ENCODE peak calls at places on chromosomes 7 and 10, in four cellular contexts. One of them, this sample, is unnamed. For H3K4me1 and H3K27me3, the result is how much of the 10 kb centered on the place peaks cover.

GRCh38 chr10:88755753-88756152 is 4.1 kb upstream of the LIPN start:
- DNase-seq in gastrocnemius medialis: no peak
- DNase-seq in endothelial cell of umbilical vein: no peak
- DNase-seq in CD8-positive, alpha-beta memory T cell: no peak
- DNase-seq in this sample: no peak

GRCh38 chr10:13056461-13057077 is 43.4 kb upstream of the OPTN start:
- DNase-seq in gastrocnemius medialis: no peak
- DNase-seq in endothelial cell of umbilical vein: peak
- DNase-seq in CD8-positive, alpha-beta memory T cell: no peak
- DNase-seq in this sample: no peak

GRCh38 chr7:91683823-91684222 is 196.7 kb downstream of the MTERF1 start:
- DNase-seq in gastrocnemius medialis: no peak
- DNase-seq in endothelial cell of umbilical vein: peak
- DNase-seq in CD8-positive, alpha-beta memory T cell: no peak
- DNase-seq in this sample: no peak

GRCh38 chr7:613442-614140 is 93.9 kb upstream of the PDGFA start:
- DNase-seq in gastrocnemius medialis: no peak
- DNase-seq in endothelial cell of umbilical vein: no peak
- DNase-seq in CD8-positive, alpha-beta memory T cell: no peak
- DNase-seq in this sample: no peak

GRCh38 chr7:70614237-70614984 is 517.5 kb upstream of the GALNT17 start:
- DNase-seq in gastrocnemius medialis: peak
- DNase-seq in endothelial cell of umbilical vein: no peak
- DNase-seq in CD8-positive, alpha-beta memory T cell: no peak
- DNase-seq in this sample: no peak

GRCh38 chr10:124748206-124748605 is 4.0 kb upstream of the FAM53B start:
- DNase-seq in gastrocnemius medialis: no peak
- DNase-seq in endothelial cell of umbilical vein: no peak
- DNase-seq in CD8-positive, alpha-beta memory T cell: no peak
- DNase-seq in this sample: no peak

GRCh38 chr10:65570143-65571010 is 1355.5 kb upstream of the LRRTM3 start:
- DNase-seq in gastrocnemius medialis: no peak
- DNase-seq in endothelial cell of umbilical vein: peak
- DNase-seq in CD8-positive, alpha-beta memory T cell: no peak
- DNase-seq in this sample: no peak

GRCh38 chr10:10942441-10942840 is 75.2 kb upstream of the CELF2 start:
- DNase-seq in gastrocnemius medialis: no peak
- DNase-seq in endothelial cell of umbilical vein: no peak
- DNase-seq in CD8-positive, alpha-beta memory T cell: no peak
- DNase-seq in this sample: no peak

GRCh38 chr10:17257466-17258321 is 29.7 kb downstream of the VIM start:
- DNase-seq in gastrocnemius medialis: peak
- DNase-seq in endothelial cell of umbilical vein: peak
- DNase-seq in CD8-positive, alpha-beta memory T cell: peak
- DNase-seq in this sample: peak

GRCh38 chr10:95363303-95363912 is 72.6 kb upstream of the PDLIM1 start:
- DNase-seq in gastrocnemius medialis: no peak
- DNase-seq in endothelial cell of umbilical vein: peak
- DNase-seq in CD8-positive, alpha-beta memory T cell: peak
- DNase-seq in this sample: peak

GRCh38 chr7:45978010-45978681 is 57.1 kb upstream of the IGFBP3 start:
- DNase-seq in gastrocnemius medialis: no peak
- DNase-seq in endothelial cell of umbilical vein: peak
- DNase-seq in CD8-positive, alpha-beta memory T cell: no peak
- DNase-seq in this sample: no peak

GRCh38 chr7:25386311-25386744 is 158.0 kb upstream of the NPVF start:
- DNase-seq in gastrocnemius medialis: no peak
- DNase-seq in endothelial cell of umbilical vein: no peak
- DNase-seq in CD8-positive, alpha-beta memory T cell: no peak
- DNase-seq in this sample: no peak

GRCh38 chr10:89392974-89393373 is 551 bp downstream of the IFIT1 start:
- DNase-seq in gastrocnemius medialis: peak
- DNase-seq in endothelial cell of umbilical vein: no peak
- DNase-seq in CD8-positive, alpha-beta memory T cell: no peak
- DNase-seq in this sample: no peak

GRCh38 chr7:50467817-50468610 is 17.9 kb upstream of the FIGNL1 start:
- DNase-seq in gastrocnemius medialis: peak
- DNase-seq in endothelial cell of umbilical vein: peak
- DNase-seq in CD8-positive, alpha-beta memory T cell: peak
- DNase-seq in this sample: peak

GRCh38 chr7:47669178-47669878 is 87.4 kb upstream of the TNS3 start:
- DNase-seq in gastrocnemius medialis: peak
- DNase-seq in endothelial cell of umbilical vein: no peak
- DNase-seq in CD8-positive, alpha-beta memory T cell: peak
- DNase-seq in this sample: no peak

GRCh38 chr10:98446121-98446655 is 547 bp downstream of the HPS1 start:
- DNase-seq in gastrocnemius medialis: no peak
- DNase-seq in endothelial cell of umbilical vein: peak
- DNase-seq in CD8-positive, alpha-beta memory T cell: peak
- DNase-seq in this sample: no peak

GRCh38 chr10:132839061-132839460 is 53.1 kb upstream of the NKX6-2 start:
- DNase-seq in gastrocnemius medialis: no peak
- DNase-seq in endothelial cell of umbilical vein: no peak
- DNase-seq in CD8-positive, alpha-beta memory T cell: no peak
- DNase-seq in this sample: no peak

GRCh38 chr7:87886875-87887274 is 10.6 kb downstream of the DBF4 start:
- DNase-seq in gastrocnemius medialis: no peak
- DNase-seq in endothelial cell of umbilical vein: peak
- DNase-seq in CD8-positive, alpha-beta memory T cell: peak
- DNase-seq in this sample: peak

GRCh38 chr10:80498833-80499671 is 38.6 kb upstream of the SH2D4B start:
- DNase-seq in gastrocnemius medialis: peak
- DNase-seq in endothelial cell of umbilical vein: peak
- DNase-seq in CD8-positive, alpha-beta memory T cell: no peak
- DNase-seq in this sample: no peak

GRCh38 chr7:20438248-20438647 is 107.5 kb downstream of the ITGB8 start:
- DNase-seq in gastrocnemius medialis: no peak
- DNase-seq in endothelial cell of umbilical vein: no peak
- DNase-seq in CD8-positive, alpha-beta memory T cell: no peak
- DNase-seq in this sample: no peak

GRCh38 chr10:66322261-66322660 is 603.6 kb upstream of the LRRTM3 start:
- DNase-seq in gastrocnemius medialis: no peak
- DNase-seq in endothelial cell of umbilical vein: no peak
- DNase-seq in CD8-positive, alpha-beta memory T cell: no peak
- DNase-seq in this sample: no peak

GRCh38 chr10:128147669-128148068 is 21.4 kb upstream of the MKI67 start:
- DNase-seq in gastrocnemius medialis: no peak
- DNase-seq in endothelial cell of umbilical vein: no peak
- DNase-seq in CD8-positive, alpha-beta memory T cell: no peak
- DNase-seq in this sample: no peak

GRCh38 chr10:5540080-5540479 is 15.3 kb downstream of the CALML3 start:
- DNase-seq in gastrocnemius medialis: no peak
- DNase-seq in endothelial cell of umbilical vein: no peak
- DNase-seq in CD8-positive, alpha-beta memory T cell: no peak
- DNase-seq in this sample: no peak

GRCh38 chr10:114638874-114639625 is 19.0 kb downstream of the ABLIM1 start:
- DNase-seq in gastrocnemius medialis: no peak
- DNase-seq in endothelial cell of umbilical vein: peak
- DNase-seq in CD8-positive, alpha-beta memory T cell: no peak
- DNase-seq in this sample: no peak

GRCh38 chr7:94040254-94040653 is 36.1 kb upstream of the BET1 start:
- DNase-seq in gastrocnemius medialis: no peak
- DNase-seq in endothelial cell of umbilical vein: no peak
- DNase-seq in CD8-positive, alpha-beta memory T cell: no peak
- DNase-seq in this sample: no peak

GRCh38 chr7:84187087-84187805 is 7.3 kb downstream of the SEMA3A start:
- DNase-seq in gastrocnemius medialis: no peak
- DNase-seq in endothelial cell of umbilical vein: peak
- DNase-seq in CD8-positive, alpha-beta memory T cell: no peak
- DNase-seq in this sample: no peak

GRCh38 chr10:58299580-58299979 is 30.6 kb downstream of the CISD1 start:
- DNase-seq in gastrocnemius medialis: peak
- DNase-seq in endothelial cell of umbilical vein: peak
- DNase-seq in CD8-positive, alpha-beta memory T cell: peak
- DNase-seq in this sample: peak

GRCh38 chr10:11668847-11669610 is 57.6 kb upstream of the USP6NL start:
- DNase-seq in gastrocnemius medialis: no peak
- DNase-seq in endothelial cell of umbilical vein: no peak
- DNase-seq in CD8-positive, alpha-beta memory T cell: no peak
- DNase-seq in this sample: no peak

GRCh38 chr10:106608101-106608500 is 556.4 kb downstream of the SORCS1 start:
- DNase-seq in gastrocnemius medialis: no peak
- DNase-seq in endothelial cell of umbilical vein: no peak
- DNase-seq in CD8-positive, alpha-beta memory T cell: no peak
- DNase-seq in this sample: no peak

GRCh38 chr10:77513783-77514331 is 123.8 kb downstream of the KCNMA1 start:
- DNase-seq in gastrocnemius medialis: peak
- DNase-seq in endothelial cell of umbilical vein: no peak
- DNase-seq in CD8-positive, alpha-beta memory T cell: no peak
- DNase-seq in this sample: no peak

GRCh38 chr10:86963341-86963919 is 4.9 kb upstream of the ADIRF start:
- DNase-seq in gastrocnemius medialis: no peak
- DNase-seq in endothelial cell of umbilical vein: no peak
- DNase-seq in CD8-positive, alpha-beta memory T cell: no peak
- DNase-seq in this sample: no peak

GRCh38 chr10:89653410-89653828 is 8.4 kb upstream of the PANK1 start:
- DNase-seq in gastrocnemius medialis: no peak
- DNase-seq in endothelial cell of umbilical vein: no peak
- DNase-seq in CD8-positive, alpha-beta memory T cell: no peak
- DNase-seq in this sample: no peak

GRCh38 chr10:11448545-11449244 is 162.8 kb downstream of the USP6NL start:
- DNase-seq in gastrocnemius medialis: no peak
- DNase-seq in endothelial cell of umbilical vein: no peak
- DNase-seq in CD8-positive, alpha-beta memory T cell: no peak
- DNase-seq in this sample: no peak

DNA sequence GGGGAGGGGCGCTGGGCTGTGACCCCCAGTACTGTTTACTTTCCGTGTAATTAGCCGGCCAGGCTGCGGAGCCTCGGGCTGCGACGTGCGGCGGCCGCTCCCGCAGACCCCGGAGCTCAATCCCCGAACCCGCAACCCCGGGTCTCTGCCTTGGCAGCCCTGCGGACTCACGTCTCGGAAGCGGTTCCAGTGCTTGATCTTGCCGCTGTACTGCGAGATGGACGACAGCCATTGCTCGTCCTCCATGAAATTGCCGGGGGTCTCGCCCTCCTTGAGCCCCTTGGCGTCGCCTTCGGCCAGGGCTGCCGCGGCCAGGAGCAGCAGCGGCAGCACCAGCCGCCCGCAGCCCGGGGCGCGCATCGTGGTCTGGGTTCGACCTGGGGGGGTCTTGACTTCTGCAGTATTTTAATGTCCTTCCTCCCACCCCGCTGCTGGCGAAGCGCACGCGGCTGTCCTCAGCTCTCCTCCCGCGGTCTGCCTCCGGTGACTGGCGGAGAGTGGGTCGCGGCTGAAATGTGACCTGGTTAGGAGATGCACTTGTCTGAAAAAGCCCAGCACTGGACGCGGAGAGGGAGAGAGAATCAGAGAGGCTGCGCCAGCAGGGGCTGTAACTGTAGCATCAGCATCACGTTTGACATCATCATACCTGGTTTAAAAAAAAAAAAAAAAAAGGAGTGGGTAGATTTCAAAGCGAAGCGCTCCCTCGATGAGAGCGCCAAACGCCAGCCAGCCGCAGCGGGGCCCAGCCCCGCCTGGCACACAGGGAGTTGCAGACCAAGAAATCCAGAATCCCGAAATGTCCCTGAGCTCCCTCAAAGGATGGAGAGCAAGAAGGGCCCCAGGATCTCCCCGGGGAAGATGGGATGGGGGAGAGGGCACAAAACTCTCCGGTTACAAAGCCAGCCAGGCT is at the start of gene SPOCK2:
- DNase-seq in gastrocnemius medialis: no peak
- DNase-seq in endothelial cell of umbilical vein: peak
- DNase-seq in CD8-positive, alpha-beta memory T cell: peak
- DNase-seq in this sample: peak
- H3K4me3 ChIP-seq in gastrocnemius medialis: peak
- H3K4me3 ChIP-seq in endothelial cell of umbilical vein: no peak
- H3K4me3 ChIP-seq in CD8-positive, alpha-beta memory T cell: peak
- H3K4me3 ChIP-seq in this sample: peak

GRCh38 chr10:2893991-2894390 is 173.4 kb upstream of the PFKP start:
- DNase-seq in gastrocnemius medialis: no peak
- DNase-seq in endothelial cell of umbilical vein: no peak
- DNase-seq in CD8-positive, alpha-beta memory T cell: no peak
- DNase-seq in this sample: no peak

GRCh38 chr10:2891073-2891769 is 176.1 kb upstream of the PFKP start:
- DNase-seq in gastrocnemius medialis: no peak
- DNase-seq in endothelial cell of umbilical vein: no peak
- DNase-seq in CD8-positive, alpha-beta memory T cell: no peak
- DNase-seq in this sample: no peak

GRCh38 chr10:2895616-2896196 is 171.6 kb upstream of the PFKP start:
- DNase-seq in gastrocnemius medialis: no peak
- DNase-seq in endothelial cell of umbilical vein: no peak
- DNase-seq in CD8-positive, alpha-beta memory T cell: no peak
- DNase-seq in this sample: no peak

GRCh38 chr10:2891770-2892124 is 175.6 kb upstream of the PFKP start:
- DNase-seq in gastrocnemius medialis: no peak
- DNase-seq in endothelial cell of umbilical vein: no peak
- DNase-seq in CD8-positive, alpha-beta memory T cell: no peak
- DNase-seq in this sample: no peak

DNA sequence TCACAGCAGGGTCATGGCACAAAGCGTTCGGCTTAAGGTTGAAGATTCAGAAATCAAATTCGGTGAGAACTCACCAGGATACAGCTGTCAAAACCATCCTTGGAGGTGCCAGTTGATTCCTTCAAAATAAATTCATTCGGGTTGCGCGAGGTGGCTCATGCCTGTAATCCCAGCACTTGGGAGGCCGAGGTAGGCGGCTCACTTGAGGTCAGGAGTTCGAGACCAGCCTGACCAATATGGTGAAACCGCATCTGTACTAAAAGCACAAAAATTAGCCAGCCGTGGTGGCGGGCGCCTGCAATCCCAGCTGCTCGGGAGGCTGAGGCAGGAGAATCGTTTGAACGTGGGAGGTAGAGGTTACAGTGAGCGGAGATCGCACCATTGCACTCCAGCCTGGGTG is 173.9 kb upstream of the PFKP start:
- DNase-seq in gastrocnemius medialis: no peak
- DNase-seq in endothelial cell of umbilical vein: no peak
- DNase-seq in CD8-positive, alpha-beta memory T cell: no peak
- DNase-seq in this sample: no peak
- H3K4me1 ChIP-seq in gastrocnemius medialis: under half
- H3K4me1 ChIP-seq in endothelial cell of umbilical vein: under half
- H3K4me1 ChIP-seq in CD8-positive, alpha-beta memory T cell: under half
- H3K4me1 ChIP-seq in this sample: under half

GRCh38 chr10:102409604-102410426 is 8.8 kb downstream of the PSD start:
- DNase-seq in gastrocnemius medialis: no peak
- DNase-seq in endothelial cell of umbilical vein: no peak
- DNase-seq in CD8-positive, alpha-beta memory T cell: no peak
- DNase-seq in this sample: no peak

GRCh38 chr10:102407641-102407943 is 11.0 kb downstream of the PSD start:
- DNase-seq in gastrocnemius medialis: no peak
- DNase-seq in endothelial cell of umbilical vein: no peak
- DNase-seq in CD8-positive, alpha-beta memory T cell: no peak
- DNase-seq in this sample: no peak

GRCh38 chr10:102410427-102411073 is 8.0 kb downstream of the PSD start:
- DNase-seq in gastrocnemius medialis: no peak
- DNase-seq in endothelial cell of umbilical vein: no peak
- DNase-seq in CD8-positive, alpha-beta memory T cell: no peak
- DNase-seq in this sample: peak

GRCh38 chr10:102408081-102408727 is 10.4 kb downstream of the PSD start:
- DNase-seq in gastrocnemius medialis: no peak
- DNase-seq in endothelial cell of umbilical vein: no peak
- DNase-seq in CD8-positive, alpha-beta memory T cell: no peak
- DNase-seq in this sample: no peak

GRCh38 chr10:102408728-102409603 is 9.6 kb downstream of the PSD start:
- DNase-seq in gastrocnemius medialis: no peak
- DNase-seq in endothelial cell of umbilical vein: no peak
- DNase-seq in CD8-positive, alpha-beta memory T cell: peak
- DNase-seq in this sample: peak
- H3K27me3 ChIP-seq in gastrocnemius medialis: half or more
- H3K27me3 ChIP-seq in endothelial cell of umbilical vein: under half
- H3K27me3 ChIP-seq in CD8-positive, alpha-beta memory T cell: under half
- H3K27me3 ChIP-seq in this sample: under half

GRCh38 chr7:2019693-2020511 is 212.8 kb downstream of the MAD1L1 start:
- DNase-seq in gastrocnemius medialis: peak
- DNase-seq in endothelial cell of umbilical vein: peak
- DNase-seq in CD8-positive, alpha-beta memory T cell: peak
- DNase-seq in this sample: peak
- H3K4me3 ChIP-seq in gastrocnemius medialis: peak
- H3K4me3 ChIP-seq in endothelial cell of umbilical vein: no peak
- H3K4me3 ChIP-seq in CD8-positive, alpha-beta memory T cell: no peak
- H3K4me3 ChIP-seq in this sample: peak